ENCODE peak calls at places on chromosomes 2 and 18, in four cellular contexts. Y is pancreas, U is coronary artery, J is H9. W is an unnamed sample.

GRCh38 chr2:223247136-223247535 is 195.1 kb downstream of the KCNE4 start:
- DNase-seq in Y (no peak), U (no peak), J (no peak), W (no peak)

GRCh38 chr2:106843001-106843909 is 42.7 kb downstream of the ST6GAL2 start:
- DNase-seq in Y (no peak), U (no peak), J (no peak), W (no peak)

GRCh38 chr2:71510196-71510807 is 56.9 kb downstream of the DYSF start:
- DNase-seq in Y (peak; percentile 85), U (no peak), J (peak; percentile 82), W (peak; percentile 67)

GRCh38 chr18:10681581-10682367 is 155.9 kb downstream of the NAPG start:
- DNase-seq in Y (no peak), U (no peak), J (no peak), W (no peak)

GRCh38 chr2:15673919-15674636 is 82.4 kb downstream of the DDX1 start:
- DNase-seq in Y (no peak), U (no peak), J (no peak), W (no peak)

GRCh38 chr2:173079141-173079540 is 3.5 kb downstream of the MAP3K20 start:
- DNase-seq in Y (no peak), U (no peak), J (no peak), W (no peak)

GRCh38 chr2:121196132-121196848 is 88.7 kb downstream of the TFCP2L1 start:
- DNase-seq in Y (no peak), U (no peak), J (peak; percentile 59), W (no peak)

GRCh38 chr18:48036641-48037421 is 106.4 kb upstream of the SMAD2 start:
- DNase-seq in Y (no peak), U (peak; percentile 68), J (no peak), W (peak; percentile 32)

GRCh38 chr2:36452279-36452678 is 96.7 kb downstream of the CRIM1 start:
- DNase-seq in Y (no peak), U (no peak), J (no peak), W (no peak)

GRCh38 chr2:188134241-188134640 is 157.4 kb upstream of the GULP1 start:
- DNase-seq in Y (no peak), U (no peak), J (no peak), W (no peak)

GRCh38 chr2:160835166-160835565 is 325.1 kb upstream of the TANK start:
- DNase-seq in Y (no peak), U (no peak), J (no peak), W (no peak)

GRCh38 chr2:85053802-85054201 is 79.4 kb upstream of the TCF7L1 start:
- DNase-seq in Y (no peak), U (no peak), J (no peak), W (no peak)

GRCh38 chr18:34003687-34004086 is 221.0 kb downstream of the NOL4 start:
- DNase-seq in Y (no peak), U (no peak), J (peak; percentile 26), W (no peak)

GRCh38 chr2:24642351-24642750 is 150.8 kb downstream of the PTRHD1 start:
- DNase-seq in Y (no peak), U (no peak), J (no peak), W (no peak)

GRCh38 chr18:49274188-49274714 is 186.2 kb downstream of the DYM start:
- DNase-seq in Y (no peak), U (no peak), J (no peak), W (no peak)

GRCh38 chr2:226730487-226730886 is 69.1 kb downstream of the IRS1 start:
- DNase-seq in Y (no peak), U (no peak), J (peak; percentile 44), W (peak; percentile 56)

GRCh38 chr2:98923244-98923940 is 12.6 kb downstream of the CRACDL start:
- DNase-seq in Y (no peak), U (no peak), J (no peak), W (no peak)

GRCh38 chr2:8249769-8250168 is 432.1 kb upstream of the ID2 start:
- DNase-seq in Y (no peak), U (no peak), J (no peak), W (no peak)

GRCh38 chr2:172829229-172829628 is 93.6 kb downstream of the RAPGEF4 start:
- DNase-seq in Y (no peak), U (no peak), J (no peak), W (no peak)

GRCh38 chr18:58205087-58205779 is 161.2 kb downstream of the NEDD4L start:
- DNase-seq in Y (no peak), U (no peak), J (no peak), W (no peak)

GRCh38 chr2:217325251-217325650 is 465.4 kb upstream of the TNP1 start:
- DNase-seq in Y (no peak), U (no peak), J (no peak), W (no peak)

GRCh38 chr2:95344208-95344570 is 47.0 kb downstream of the KCNIP3 start:
- DNase-seq in Y (peak; percentile 35), U (no peak), J (no peak), W (peak; percentile 26)

GRCh38 chr2:236090027-236090382 is 78.2 kb downstream of the GBX2 start:
- DNase-seq in Y (no peak), U (no peak), J (no peak), W (no peak)

GRCh38 chr2:236089271-236090026 is 78.7 kb downstream of the GBX2 start:
- DNase-seq in Y (no peak), U (no peak), J (no peak), W (peak; percentile 16)

GRCh38 chr2:236095502-236095901 is 72.7 kb downstream of the GBX2 start:
- DNase-seq in Y (no peak), U (no peak), J (no peak), W (no peak)

GRCh38 chr2:236093134-236093533 is 75.1 kb downstream of the GBX2 start:
- DNase-seq in Y (no peak), U (no peak), J (no peak), W (no peak)

DNA sequence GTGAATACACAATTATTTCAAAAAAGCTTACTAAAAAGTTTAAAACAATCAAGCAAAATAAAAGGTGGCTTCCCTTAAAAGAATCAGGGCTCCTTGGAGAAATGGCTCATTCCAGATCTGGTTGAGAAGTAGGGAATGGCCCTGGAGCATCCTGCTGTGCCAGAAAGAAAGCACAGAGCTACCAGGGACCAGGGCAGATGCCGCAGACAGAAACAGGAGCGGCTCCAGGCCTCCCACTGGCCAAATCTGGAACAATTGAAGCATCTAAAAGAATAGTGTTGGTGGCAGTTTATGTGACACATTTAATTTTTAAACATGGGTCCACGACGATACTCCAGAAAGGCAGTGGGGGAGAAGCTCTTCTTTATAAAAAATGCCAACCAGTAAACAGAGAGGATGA is 75.5 kb downstream of the GBX2 start:
- DNase-seq in Y (no peak), U (no peak), J (no peak), W (peak; percentile 22)
- TF ChIP-seq CTCF in Y (no peak), U (no peak), J (peak; percentile 31), W (no peak)

GRCh38 chr18:30361864-30362540 is 680.5 kb downstream of the DSC3 start:
- DNase-seq in Y (no peak), U (no peak), J (no peak), W (no peak)
- TF ChIP-seq CTCF in Y (no peak), U (no peak), J (peak; percentile 31), W (no peak)

DNA sequence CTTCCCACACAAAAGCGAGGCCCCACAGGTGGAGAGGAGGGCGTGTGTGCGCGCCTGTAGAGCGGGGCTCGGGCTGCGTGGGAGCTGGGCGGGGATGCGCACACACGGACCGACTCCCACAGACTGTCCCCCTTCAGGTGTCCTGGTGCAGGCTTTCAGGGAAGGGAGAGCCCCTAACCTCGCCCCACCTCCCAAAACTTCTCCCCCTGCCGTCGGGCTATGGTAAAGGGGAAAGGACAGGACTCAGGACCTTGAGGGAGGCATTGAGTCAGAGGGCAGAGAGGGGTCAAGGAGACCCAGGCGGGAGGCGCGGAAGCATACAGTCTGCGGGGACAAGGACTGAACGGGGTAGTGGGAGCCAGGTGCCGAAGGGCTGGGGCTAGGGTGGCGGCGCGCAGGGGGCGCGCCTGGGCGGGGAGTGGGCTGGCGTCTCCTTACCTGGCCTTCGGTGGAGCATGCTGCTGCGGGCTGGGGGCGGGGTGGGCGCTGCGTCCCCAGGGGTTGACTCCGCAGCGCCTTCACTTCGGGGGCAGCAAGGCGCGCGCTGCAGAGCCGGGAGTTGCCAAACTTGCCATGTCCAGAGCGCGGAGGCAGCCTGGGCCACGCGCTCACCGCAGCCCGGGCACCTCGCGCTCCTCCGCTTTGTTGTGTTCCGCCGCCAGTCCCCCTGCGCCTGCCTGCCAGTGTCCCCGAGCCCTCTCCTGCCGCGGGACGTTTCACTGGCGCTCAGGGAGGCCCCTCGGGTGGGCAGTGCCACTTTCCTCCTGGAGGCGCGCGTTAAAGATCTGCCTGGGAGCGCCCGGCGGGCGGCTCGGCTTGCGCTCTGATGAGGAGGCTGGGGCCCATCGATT is 302.0 kb downstream of the NCKAP5 start:
- DNase-seq in Y (peak; percentile 55), U (no peak), J (peak; percentile 82), W (no peak)
- TF ChIP-seq CTCF in Y (no peak), U (no peak), J (peak; percentile 62), W (no peak)

GRCh38 chr2:219081096-219081495 is 20.4 kb upstream of the IHH start:
- DNase-seq in Y (no peak), U (no peak), J (no peak), W (no peak)

GRCh38 chr2:219081701-219082331 is 21.1 kb upstream of the IHH start:
- DNase-seq in Y (no peak), U (no peak), J (no peak), W (no peak)

GRCh38 chr2:219076253-219076652 is 15.5 kb upstream of the IHH start:
- DNase-seq in Y (no peak), U (no peak), J (no peak), W (no peak)

GRCh38 chr2:219079417-219079816 is 18.7 kb upstream of the IHH start:
- DNase-seq in Y (no peak), U (no peak), J (no peak), W (no peak)

DNA sequence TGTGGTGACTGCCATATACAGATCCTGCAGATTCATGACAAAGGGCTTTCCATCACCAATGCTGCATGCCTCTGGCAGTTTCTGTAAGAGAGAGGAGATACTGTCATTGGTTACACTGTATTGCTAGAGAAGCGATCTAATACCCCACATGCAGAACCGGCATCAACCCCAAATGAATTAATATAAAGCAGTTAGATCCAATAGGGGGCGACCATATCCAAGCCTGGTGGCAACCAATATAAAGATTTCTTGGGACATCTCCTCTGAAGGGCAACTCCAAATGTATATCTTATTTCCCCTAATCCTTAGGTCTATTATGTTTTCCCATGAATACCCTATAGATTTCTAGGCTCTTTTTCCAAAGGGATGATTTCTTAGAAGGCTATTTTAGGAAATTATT is 17.4 kb upstream of the IHH start:
- DNase-seq in Y (no peak), U (no peak), J (no peak), W (no peak)
- TF ChIP-seq CTCF in Y (no peak), U (no peak), J (peak; percentile 46), W (peak; percentile 13)

DNA sequence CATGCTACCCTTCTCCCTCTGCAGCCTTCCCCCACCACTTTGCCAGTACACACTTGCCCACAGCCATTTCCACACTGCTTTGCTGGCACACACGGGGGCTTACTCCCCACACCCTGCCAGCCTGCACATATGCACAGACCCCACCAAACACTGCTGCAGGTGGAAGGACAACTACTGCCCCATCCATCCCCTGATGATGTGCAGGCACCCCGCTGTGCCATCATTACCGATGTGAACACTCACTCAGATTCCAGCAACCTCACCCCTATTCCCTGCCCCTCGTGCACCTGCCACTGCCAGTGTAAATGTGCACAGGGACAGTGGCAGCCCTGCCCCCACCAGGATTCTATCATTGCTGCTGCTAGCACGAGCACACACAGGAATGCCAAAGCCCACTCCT is 1400.8 kb upstream of the DDX18 start:
- DNase-seq in Y (no peak), U (no peak), J (no peak), W (no peak)
- TF ChIP-seq CTCF in Y (no peak), U (no peak), J (no peak), W (no peak)